ENCODE peak calls at places on chromosomes 7 and 10, in five cellular contexts. F is psoas muscle, M is PC-9, H is OCI-LY7, X is substantia nigra. G is an unnamed sample.

GRCh38 chr7:87413951-87414381 is 61.5 kb downstream of the ABCB4 start:
- DNase-seq in M (peak; percentile 46), X (no peak), F (peak; percentile 24), H (no peak), G (no peak)

GRCh38 chr10:94225589-94225988 is 137.2 kb downstream of the NOC3L start:
- DNase-seq in M (no peak), H (no peak), X (no peak), F (no peak), G (peak; percentile 31)

GRCh38 chr7:80922254-80923049 is 3.6 kb upstream of the SEMA3C start:
- DNase-seq in M (peak; percentile 85), H (no peak), X (no peak), F (no peak), G (peak; percentile 50)

GRCh38 chr7:7122701-7123281 is 59.6 kb upstream of the C1GALT1 start:
- DNase-seq in M (no peak), F (no peak), H (no peak), X (no peak), G (peak; percentile 57)

GRCh38 chr7:25653412-25653811 is 425.1 kb upstream of the NPVF start:
- DNase-seq in F (no peak), H (no peak), X (no peak), M (no peak), G (no peak)

GRCh38 chr7:150340024-150340749 is 1.2 kb downstream of the RARRES2 start:
- DNase-seq in H (no peak), M (peak; percentile 15), F (no peak), X (no peak), G (peak; percentile 29)

GRCh38 chr10:103717341-103718246 is 137.8 kb downstream of the SH3PXD2A start:
- DNase-seq in M (no peak), F (no peak), X (no peak), H (no peak), G (no peak)

GRCh38 chr10:59079386-59080226 is 96.8 kb upstream of the PHYHIPL start:
- DNase-seq in X (no peak), M (peak; percentile 50), H (no peak), F (no peak), G (no peak)

GRCh38 chr7:39644170-39644569 is 20.8 kb downstream of the RALA start:
- DNase-seq in X (no peak), F (no peak), M (no peak), H (no peak), G (no peak)

GRCh38 chr10:92005978-92006377 is 82.4 kb downstream of the BTAF1 start:
- DNase-seq in F (no peak), X (no peak), H (no peak), M (no peak), G (no peak)

GRCh38 chr10:114770009-114770408 is 51.6 kb upstream of the FHIP2A start:
- DNase-seq in H (no peak), M (no peak), X (no peak), F (no peak), G (no peak)

GRCh38 chr10:112177247-112177646 is 6.3 kb downstream of the GPAM start:
- DNase-seq in M (no peak), F (no peak), X (no peak), H (no peak), G (no peak)

GRCh38 chr7:6250364-6250833 is 22.0 kb downstream of the CYTH3 start:
- DNase-seq in H (no peak), M (no peak), X (no peak), F (no peak), G (no peak)

GRCh38 chr7:37433166-37433565 is 15.5 kb downstream of the ELMO1 start:
- DNase-seq in H (no peak), M (no peak), X (no peak), F (no peak), G (no peak)

GRCh38 chr10:60728056-60728455 is 50.2 kb upstream of the CDK1 start:
- DNase-seq in H (no peak), X (no peak), M (no peak), F (no peak), G (peak; percentile 35)

GRCh38 chr10:75231672-75232581 is 3.8 kb downstream of the COMTD1 start:
- DNase-seq in F (no peak), X (no peak), M (peak; percentile 16), H (no peak), G (no peak)

GRCh38 chr7:22137466-22137865 is 191.8 kb upstream of the CDCA7L start:
- DNase-seq in M (no peak), X (no peak), H (no peak), F (no peak), G (no peak)

GRCh38 chr10:89975716-89976243 is 274.4 kb downstream of the KIF20B start:
- DNase-seq in H (no peak), M (no peak), F (no peak), X (no peak), G (no peak)

GRCh38 chr7:155298834-155299538 is 1.3 kb downstream of the INSIG1 start:
- DNase-seq in F (peak; percentile 95), H (peak; percentile 95), M (peak; percentile 95), X (peak; percentile 99), G (peak; percentile 97)

DNA sequence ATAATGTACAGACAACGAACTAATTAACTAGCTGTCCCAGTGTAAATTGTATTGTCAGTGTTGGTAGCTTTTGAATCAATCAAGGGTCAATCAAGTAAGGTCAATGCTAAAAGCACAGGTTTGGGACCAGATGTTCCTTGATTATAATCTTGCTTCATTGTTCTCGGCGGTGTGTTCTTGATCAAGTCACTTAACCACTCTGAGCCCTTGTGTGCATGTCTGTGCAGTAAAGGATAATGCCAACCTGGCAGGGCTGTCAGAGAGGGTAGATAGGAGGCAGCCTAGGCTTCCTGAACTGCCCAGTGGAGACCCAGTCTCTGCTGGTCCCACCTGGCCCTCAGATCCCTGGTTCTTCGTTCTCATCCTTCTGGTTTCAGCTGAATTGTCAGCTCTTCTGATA is 221.0 kb downstream of the EMX2 start:
- DNase-seq in M (no peak), H (no peak), X (no peak), F (no peak), G (no peak)
- H3K27ac ChIP-seq in M (no peak overlapping the region), H (no peak overlapping the region), X (no peak overlapping the region), F (no peak overlapping the region), G (no peak overlapping the region)

DNA sequence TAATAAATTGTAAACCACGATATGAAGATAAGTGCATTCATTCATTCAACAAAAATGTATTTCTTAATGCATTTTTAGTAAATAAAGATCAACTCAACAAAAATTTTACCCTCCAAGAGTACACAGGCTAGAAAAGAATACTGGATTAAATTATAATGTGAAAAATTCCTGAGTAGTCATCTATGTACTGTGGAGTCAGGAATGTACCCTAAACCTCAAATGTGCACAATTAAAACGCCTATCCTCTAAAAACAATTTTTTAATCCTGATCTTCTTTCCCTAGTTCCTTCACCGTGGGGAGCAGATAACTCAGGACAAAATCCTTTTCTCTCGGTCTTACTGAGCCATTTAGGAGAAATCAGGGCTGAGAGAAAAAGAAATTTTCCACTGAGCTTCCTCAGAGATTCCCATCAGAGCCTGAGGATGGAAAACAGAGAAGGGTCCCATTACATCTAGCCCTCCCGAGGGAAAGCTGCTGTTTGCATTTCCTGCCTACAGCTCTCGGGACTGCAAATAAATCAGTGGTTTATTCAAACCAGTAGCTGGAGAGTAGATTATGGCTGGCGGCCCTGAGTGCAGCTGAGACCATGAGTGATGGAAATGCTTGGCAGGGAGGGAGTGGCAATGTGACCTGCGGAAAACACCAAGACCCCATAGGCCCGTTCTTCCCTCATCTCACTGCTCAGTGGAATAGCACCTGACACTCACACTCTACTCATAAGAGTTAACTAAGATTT is 7.4 kb downstream of the TAS2R40 start:
- DNase-seq in F (no peak), H (no peak), M (no peak), X (peak; percentile 13), G (no peak)
- H3K27ac ChIP-seq in F (no peak overlapping the region), H (no peak overlapping the region), M (no peak overlapping the region), X (peak overlapping the region; percentile 32), G (no peak overlapping the region)

DNA sequence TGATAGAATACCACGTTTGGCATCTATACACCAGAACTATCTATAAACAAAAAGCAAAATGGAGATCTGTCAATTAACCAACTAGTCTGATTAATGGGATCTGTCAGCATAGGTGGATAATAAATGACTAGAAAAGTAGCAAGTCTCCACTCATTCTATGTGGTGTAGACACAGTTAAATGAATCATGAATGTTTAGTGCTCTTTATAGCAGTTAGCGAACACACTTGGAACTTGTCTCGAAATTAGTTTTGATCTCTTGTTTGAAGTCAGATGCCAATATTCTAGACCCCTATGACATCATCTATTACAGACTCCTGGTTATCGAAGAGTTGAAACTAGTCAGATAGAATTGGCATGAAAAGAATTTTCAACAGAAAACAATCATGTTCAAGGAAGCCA is 259.7 kb downstream of the AHR start:
- DNase-seq in F (no peak), X (no peak), H (no peak), M (no peak), G (no peak)
- H3K27ac ChIP-seq in F (no peak overlapping the region), X (no peak overlapping the region), H (no peak overlapping the region), M (peak overlapping the region; percentile 6), G (no peak overlapping the region)

DNA sequence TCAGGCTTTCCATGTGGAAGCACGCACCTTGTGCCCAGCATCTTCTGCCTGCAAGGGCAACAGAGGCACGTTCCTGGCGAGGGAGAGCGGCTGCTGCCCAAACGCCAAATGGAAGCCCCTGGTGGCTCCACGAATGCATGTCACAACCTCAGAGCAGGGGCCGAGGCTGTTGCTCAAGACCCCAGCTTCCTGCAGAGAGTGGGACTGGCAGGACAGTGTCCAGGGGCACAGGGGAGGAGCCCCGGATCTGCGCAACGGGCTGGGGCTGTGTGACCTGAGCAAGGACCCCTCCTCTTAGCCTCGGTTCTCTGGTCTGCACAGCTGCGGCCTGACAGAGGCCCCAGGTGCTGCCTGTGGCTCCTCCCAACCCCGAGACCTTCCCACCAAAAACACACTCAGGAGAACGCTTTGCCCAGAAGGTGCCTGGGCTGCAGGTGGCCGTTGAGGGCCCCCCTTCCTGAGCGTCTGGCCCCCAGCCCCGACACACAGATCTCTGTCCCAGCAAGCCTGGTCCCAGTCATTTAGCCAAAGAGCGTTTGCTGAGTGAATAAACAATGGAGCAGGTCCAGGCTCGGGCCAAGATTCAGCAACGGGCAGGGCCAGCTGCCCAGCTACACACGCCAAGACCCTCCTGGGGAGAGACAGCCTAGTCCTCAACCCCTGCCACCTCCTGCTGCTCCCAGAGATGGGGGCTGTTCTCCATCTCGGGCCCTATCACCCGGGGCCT is 1.2 kb downstream of the MICALL2 start:
- DNase-seq in F (no peak), X (peak; percentile 25), M (no peak), H (no peak), G (no peak)
- H3K27ac ChIP-seq in F (peak overlapping the region; percentile 82), X (peak overlapping the region; percentile 63), M (no peak overlapping the region), H (no peak overlapping the region), G (peak overlapping the region; percentile 61)

GRCh38 chr10:63429280-63429679 is 36.5 kb downstream of the JMJD1C start:
- DNase-seq in H (no peak), F (no peak), M (no peak), X (no peak), G (no peak)
- H3K27ac ChIP-seq in H (no peak overlapping the region), F (no peak overlapping the region), M (no peak overlapping the region), X (no peak overlapping the region), G (no peak overlapping the region)

DNA sequence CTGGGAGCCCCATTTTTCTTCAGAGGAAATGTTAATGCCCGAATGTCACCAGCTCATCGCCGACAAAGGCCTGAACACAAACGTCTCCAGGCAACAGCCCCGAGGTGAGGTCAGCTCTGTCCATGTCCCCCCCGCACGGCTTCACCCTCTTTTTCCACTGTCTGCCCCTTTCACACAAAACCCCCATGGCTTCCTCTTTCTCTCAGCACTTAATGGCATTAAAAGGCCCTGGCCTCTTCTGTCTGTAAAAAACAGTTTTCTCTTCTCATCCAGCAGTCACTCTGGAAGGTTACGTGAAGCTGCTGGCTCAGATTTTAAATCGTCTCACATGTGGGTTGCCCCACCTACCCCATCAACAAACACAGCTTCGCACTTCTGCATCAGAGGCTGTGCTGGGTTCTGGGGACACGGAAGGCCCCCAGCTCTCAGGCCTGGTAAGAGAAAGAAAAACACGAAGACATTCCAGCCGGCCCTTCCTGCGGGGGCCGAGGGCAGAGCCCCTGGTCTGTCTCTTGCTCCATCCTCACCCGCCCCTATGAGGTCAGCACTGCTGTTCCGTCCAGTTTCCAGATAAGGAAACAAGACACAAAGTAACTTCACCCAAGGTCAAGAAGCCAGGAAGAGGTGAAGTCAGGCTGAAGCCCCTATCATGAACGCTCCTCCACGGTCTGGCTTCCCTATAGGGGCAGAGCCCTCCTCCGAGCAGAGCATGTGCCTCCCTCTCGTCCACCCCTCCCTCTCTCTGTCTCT is 91.1 kb upstream of the PDGFA start:
- DNase-seq in X (no peak), F (no peak), H (no peak), M (no peak), G (no peak)
- H3K27ac ChIP-seq in X (no peak overlapping the region), F (no peak overlapping the region), H (no peak overlapping the region), M (no peak overlapping the region), G (no peak overlapping the region)